ENCODE peak calls at places on chromosomes 5 and 9, in six cellular contexts. V is neuronal stem cell, L is IMR-90, T is H1, A is H9, F is trophoblast cell. N is an unnamed sample.

GRCh38 chr5:145938699-145939531 is 2.5 kb downstream of the SH3RF2 start:
- DNase-seq in L (no peak), T (no peak), V (no peak), F (peak; percentile 57), A (no peak), N (no peak)

GRCh38 chr5:125950012-125950411 is 473.2 kb upstream of the GRAMD2B start:
- DNase-seq in T (no peak), V (no peak), F (no peak), L (no peak), A (no peak), N (no peak)

GRCh38 chr5:54547711-54548250 is 30.2 kb downstream of the SNX18 start:
- DNase-seq in A (no peak), V (no peak), L (peak; percentile 90), F (no peak), T (no peak), N (peak; percentile 87)

GRCh38 chr5:133205649-133206048 is 153.8 kb downstream of the HSPA4 start:
- DNase-seq in T (no peak), F (no peak), L (peak; percentile 39), A (no peak), V (no peak), N (peak; percentile 45)

GRCh38 chr9:137320555-137321384 is 18.7 kb upstream of the NRARP start:
- DNase-seq in L (no peak), V (no peak), T (no peak), F (no peak), A (peak; percentile 58), N (no peak)

GRCh38 chr5:38765461-38765861 is 80.4 kb upstream of the OSMR start:
- DNase-seq in F (no peak), L (peak; percentile 86), V (no peak), T (no peak), A (no peak), N (no peak)

GRCh38 chr9:91033802-91034201 is 232.2 kb downstream of the SYK start:
- DNase-seq in L (no peak), A (peak; percentile 72), V (no peak), T (no peak), F (peak; percentile 25), N (peak; percentile 5)

GRCh38 chr5:172497591-172498255 is 43.4 kb upstream of the SH3PXD2B start:
- DNase-seq in L (no peak), F (no peak), V (no peak), A (peak; percentile 10), T (no peak), N (no peak)

GRCh38 chr5:1033606-1034420 is 25.2 kb downstream of the NKD2 start:
- DNase-seq in A (no peak), V (no peak), L (no peak), F (no peak), T (no peak), N (no peak)

GRCh38 chr9:79116064-79116463 is 455.7 kb upstream of the TLE4 start:
- DNase-seq in F (no peak), L (no peak), T (no peak), V (no peak), A (no peak), N (no peak)

GRCh38 chr9:33349743-33350142 is 52.6 kb downstream of the AQP7 start:
- DNase-seq in A (no peak), V (no peak), F (peak; percentile 89), L (no peak), T (no peak), N (peak; percentile 20)

GRCh38 chr5:81232449-81233079 is 558 bp upstream of the CKMT2 start:
- DNase-seq in A (peak; percentile 38), F (peak; percentile 70), L (no peak), V (no peak), T (no peak), N (peak; percentile 24)

GRCh38 chr9:136059851-136060670 is 35.0 kb downstream of the NACC2 start:
- DNase-seq in T (no peak), A (no peak), F (no peak), L (peak; percentile 62), V (no peak), N (peak; percentile 78)

GRCh38 chr5:150070277-150070638 is 16.1 kb downstream of the CSF1R start:
- DNase-seq in L (no peak), T (no peak), V (no peak), F (no peak), A (peak; percentile 45), N (no peak)

GRCh38 chr9:79592736-79593493 is 21.1 kb downstream of the TLE4 start:
- DNase-seq in F (no peak), A (no peak), T (no peak), L (no peak), V (no peak), N (no peak)

GRCh38 chr9:5459289-5459829 is 9.0 kb downstream of the CD274 start:
- DNase-seq in T (no peak), F (no peak), A (peak; percentile 34), V (no peak), L (no peak), N (peak; percentile 24)

GRCh38 chr5:81606150-81606549 is 144.7 kb downstream of the SSBP2 start:
- DNase-seq in F (no peak), L (no peak), V (peak; percentile 61), T (peak; percentile 15), A (peak; percentile 32), N (no peak)

GRCh38 chr5:87190687-87191086 is 77.0 kb upstream of the RASA1 start:
- DNase-seq in L (no peak), F (no peak), V (no peak), T (no peak), A (no peak), N (no peak)

GRCh38 chr5:145471831-145472616 is 363.1 kb downstream of the PRELID2 start:
- DNase-seq in A (no peak), T (no peak), L (peak; percentile 36), V (peak; percentile 23), F (no peak), N (no peak)

GRCh38 chr9:116154334-116154975 is 864 bp downstream of the PAPPA start:
- DNase-seq in A (peak; percentile 37), L (no peak), V (peak; percentile 24), F (no peak), T (no peak), N (peak; percentile 15)

GRCh38 chr5:15763754-15764153 is 263.8 kb downstream of the FBXL7 start:
- DNase-seq in F (peak; percentile 61), L (peak; percentile 51), V (no peak), A (no peak), T (no peak), N (peak; percentile 29)

GRCh38 chr5:143241892-143242291 is 161.6 kb downstream of the NR3C1 start:
- DNase-seq in L (peak; percentile 75), V (no peak), A (no peak), F (no peak), T (no peak), N (peak; percentile 54)

GRCh38 chr9:107751522-107752235 is 262.1 kb upstream of the KLF4 start:
- DNase-seq in F (peak; percentile 68), L (peak; percentile 83), A (no peak), T (no peak), V (no peak), N (peak; percentile 90)

GRCh38 chr9:117178596-117179111 is 236.2 kb downstream of the ASTN2 start:
- DNase-seq in F (no peak), L (peak; percentile 59), T (no peak), V (no peak), A (no peak), N (no peak)

GRCh38 chr5:33772276-33772990 is 119.4 kb downstream of the ADAMTS12 start:
- DNase-seq in L (peak; percentile 80), T (no peak), V (no peak), F (no peak), A (no peak), N (peak; percentile 76)

GRCh38 chr5:59813761-59814562 is 79.6 kb downstream of the PDE4D start:
- DNase-seq in F (peak; percentile 92), A (no peak), T (no peak), L (peak; percentile 67), V (peak; percentile 54), N (peak; percentile 82)

GRCh38 chr9:36721846-36722588 is 149.3 kb downstream of the MELK start:
- DNase-seq in F (no peak), A (no peak), T (no peak), V (no peak), L (no peak), N (no peak)

GRCh38 chr5:10975915-10976314 is 214.9 kb upstream of the DAP start:
- DNase-seq in T (no peak), A (no peak), V (no peak), L (no peak), F (no peak), N (peak; percentile 13)

GRCh38 chr5:132261881-132262845 is 4.7 kb downstream of the PDLIM4 start:
- DNase-seq in L (no peak), F (peak; percentile 25), T (no peak), V (no peak), A (peak; percentile 17), N (no peak)

GRCh38 chr5:163867324-163867723 is 361.9 kb downstream of the MAT2B start:
- DNase-seq in A (no peak), F (no peak), L (peak; percentile 64), V (no peak), T (no peak), N (no peak)

DNA sequence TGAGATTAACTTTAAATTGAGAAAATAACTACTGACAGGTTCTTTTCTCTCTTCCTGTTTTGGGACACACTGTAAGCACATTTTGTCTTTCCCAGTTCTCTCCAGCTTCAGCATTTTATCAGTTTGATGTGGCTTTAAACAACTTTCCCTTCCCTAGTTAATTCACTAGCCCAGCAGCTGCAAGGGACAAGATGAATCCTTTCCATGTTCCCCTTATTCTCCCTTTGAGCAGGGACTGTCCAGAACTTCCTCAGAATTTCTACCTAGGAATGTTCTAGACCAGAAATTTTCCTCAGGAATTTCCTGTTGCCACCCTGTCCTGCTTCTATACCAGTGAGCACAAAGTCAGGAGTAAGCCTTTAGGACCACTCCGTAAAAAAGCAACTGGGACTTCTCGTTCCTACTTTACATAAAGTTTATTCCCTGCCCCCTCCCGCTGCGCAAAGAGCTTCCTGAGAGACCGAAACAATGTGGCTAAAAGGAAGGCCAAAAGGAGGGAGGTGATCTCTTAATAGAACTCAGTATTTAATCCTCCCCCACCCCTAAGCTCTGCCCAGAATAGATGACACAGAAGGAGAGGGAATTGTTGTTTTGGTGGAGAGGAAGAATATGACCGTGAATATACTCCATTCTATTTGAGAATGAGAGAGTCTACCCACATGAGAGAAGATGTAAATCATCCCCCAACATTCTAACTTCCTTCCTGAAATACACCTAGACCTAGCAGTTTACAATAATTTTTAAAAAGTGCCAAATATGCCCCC is 61.9 kb downstream of the GLIS3 start:
- DNase-seq in V (no peak), L (no peak), A (peak; percentile 47), F (no peak), T (no peak), N (peak; percentile 53)
- H3K14ac ChIP-seq in V (no peak overlapping the region), L (peak overlapping the region; percentile 27), A (no peak overlapping the region), F (no peak overlapping the region), T (no peak overlapping the region), N (no peak overlapping the region)

GRCh38 chr5:50886657-50887056 is 220.2 kb downstream of the PARP8 start:
- DNase-seq in T (no peak), F (no peak), A (no peak), V (no peak), L (no peak), N (no peak)

GRCh38 chr5:50881407-50881806 is 215.0 kb downstream of the PARP8 start:
- DNase-seq in T (no peak), A (no peak), F (no peak), L (no peak), V (no peak), N (no peak)
- H3K14ac ChIP-seq in T (no peak overlapping the region), A (no peak overlapping the region), F (no peak overlapping the region), L (no peak overlapping the region), V (no peak overlapping the region), N (no peak overlapping the region)

GRCh38 chr5:114053377-114053776 is 308.5 kb upstream of the KCNN2 start:
- DNase-seq in F (no peak), T (no peak), L (no peak), V (no peak), A (no peak), N (no peak)
- H3K14ac ChIP-seq in F (no peak overlapping the region), T (no peak overlapping the region), L (no peak overlapping the region), V (no peak overlapping the region), A (no peak overlapping the region), N (no peak overlapping the region)

GRCh38 chr5:111237470-111237869 is 13.3 kb downstream of the CAMK4 start:
- DNase-seq in L (peak; percentile 19), V (no peak), F (no peak), T (no peak), A (no peak), N (peak; percentile 35)
- H3K14ac ChIP-seq in L (no peak overlapping the region), V (no peak overlapping the region), F (no peak overlapping the region), T (no peak overlapping the region), A (no peak overlapping the region), N (no peak overlapping the region)

N was measured in mesenchymal stem cell.